ENCODE peak calls at places on chromosome 7, in six cellular contexts. T is suprapubic skin, U is sigmoid colon, W is stomach, D is transverse colon, B is GM12878. K is an unnamed sample.

GRCh38 chr7:87339373-87339897 is 6.0 kb upstream of the CROT start:
- DNase-seq in T (no peak), U (no peak), W (no peak), D (no peak), B (no peak), K (no peak)

GRCh38 chr7:92916751-92917369 is 80.5 kb upstream of the CDK6 start:
- DNase-seq in T (no peak), U (no peak), W (no peak), D (no peak), B (no peak), K (no peak)

GRCh38 chr7:150359007-150359917 is 9.4 kb upstream of the REPIN1 start:
- DNase-seq in T (no peak), U (peak; percentile 29), W (no peak), D (no peak), B (no peak), K (no peak)

GRCh38 chr7:105769951-105770628 is 106.3 kb downstream of the ATXN7L1 start:
- DNase-seq in T (no peak), U (peak; percentile 66), W (no peak), D (no peak), B (no peak), K (no peak)

GRCh38 chr7:45001138-45001694 is 1.2 kb downstream of the CCM2 start:
- DNase-seq in T (no peak), U (peak; percentile 59), W (no peak), D (peak; percentile 55), B (no peak), K (no peak)

GRCh38 chr7:90298145-90299038 is 22.7 kb downstream of the FAM237B start:
- DNase-seq in T (no peak), U (no peak), W (no peak), D (no peak), B (no peak), K (no peak)

GRCh38 chr7:24572421-24573007 is 738 bp upstream of the PALS2 start:
- DNase-seq in T (peak; percentile 72), U (peak; percentile 67), W (no peak), D (peak; percentile 30), B (no peak), K (peak; percentile 14)

GRCh38 chr7:52079726-52080125 is 763.1 kb upstream of the COBL start:
- DNase-seq in T (no peak), U (no peak), W (no peak), D (no peak), B (no peak), K (no peak)

GRCh38 chr7:101557421-101557820 is 71.7 kb downstream of the MYL10 start:
- DNase-seq in T (peak; percentile 39), U (no peak), W (no peak), D (peak; percentile 1), B (no peak), K (no peak)

GRCh38 chr7:69166979-69167516 is 431.2 kb upstream of the AUTS2 start:
- DNase-seq in T (no peak), U (no peak), W (no peak), D (no peak), B (no peak), K (no peak)

GRCh38 chr7:121398246-121398645 is 2.1 kb upstream of the FAM3C start:
- DNase-seq in T (no peak), U (no peak), W (peak; percentile 39), D (no peak), B (no peak), K (no peak)

GRCh38 chr7:45026013-45026412 is 26.0 kb downstream of the CCM2 start:
- DNase-seq in T (no peak), U (no peak), W (no peak), D (no peak), B (no peak), K (no peak)

GRCh38 chr7:6167004-6167551 is 105.3 kb downstream of the CYTH3 start:
- DNase-seq in T (no peak), U (no peak), W (no peak), D (no peak), B (no peak), K (no peak)
- H3K4me1 ChIP-seq in T (peaks cover 10% of the 10 kb centered on the region), U (no peaks in the 10 kb centered on the region), W (no peaks in the 10 kb centered on the region), D (no peaks in the 10 kb centered on the region), B (peaks cover 7% of the 10 kb centered on the region), K (peaks cover 19% of the 10 kb centered on the region)

GRCh38 chr7:148698397-148699023 is at the start of gene CUL1:
- DNase-seq in T (peak; percentile 92), U (peak; percentile 93), W (peak; percentile 91), D (peak; percentile 92), B (no peak), K (peak; percentile 67)

GRCh38 chr7:148699772-148700629 is 1.3 kb downstream of the CUL1 start:
- DNase-seq in T (no peak), U (no peak), W (no peak), D (no peak), B (no peak), K (no peak)

GRCh38 chr7:148699024-148699771 is 495 bp downstream of the CUL1 start:
- DNase-seq in T (peak; percentile 83), U (peak; percentile 75), W (peak; percentile 57), D (peak; percentile 51), B (no peak), K (peak; percentile 36)

GRCh38 chr7:148701414-148701813 is 2.7 kb downstream of the CUL1 start:
- DNase-seq in T (no peak), U (no peak), W (no peak), D (no peak), B (no peak), K (no peak)

GRCh38 chr7:148700693-148701092 is 2.0 kb downstream of the CUL1 start:
- DNase-seq in T (no peak), U (no peak), W (no peak), D (peak; percentile 20), B (no peak), K (no peak)
- H3K27ac ChIP-seq in T (no peak overlapping the region), U (peak overlapping the region; percentile 96), W (peak overlapping the region; percentile 6), D (peak overlapping the region; percentile 98), B (no peak overlapping the region), K (no peak overlapping the region)

GRCh38 chr7:142535123-142535779 is 214.0 kb upstream of the PRSS1 start:
- DNase-seq in T (no peak), U (no peak), W (peak; percentile 50), D (peak; percentile 65), B (peak; percentile 20), K (peak; percentile 60)
- TF ChIP-seq EP300 in T (no peak), U (no peak), W (no peak), D (no peak), B (no peak), K (no peak)

DNA sequence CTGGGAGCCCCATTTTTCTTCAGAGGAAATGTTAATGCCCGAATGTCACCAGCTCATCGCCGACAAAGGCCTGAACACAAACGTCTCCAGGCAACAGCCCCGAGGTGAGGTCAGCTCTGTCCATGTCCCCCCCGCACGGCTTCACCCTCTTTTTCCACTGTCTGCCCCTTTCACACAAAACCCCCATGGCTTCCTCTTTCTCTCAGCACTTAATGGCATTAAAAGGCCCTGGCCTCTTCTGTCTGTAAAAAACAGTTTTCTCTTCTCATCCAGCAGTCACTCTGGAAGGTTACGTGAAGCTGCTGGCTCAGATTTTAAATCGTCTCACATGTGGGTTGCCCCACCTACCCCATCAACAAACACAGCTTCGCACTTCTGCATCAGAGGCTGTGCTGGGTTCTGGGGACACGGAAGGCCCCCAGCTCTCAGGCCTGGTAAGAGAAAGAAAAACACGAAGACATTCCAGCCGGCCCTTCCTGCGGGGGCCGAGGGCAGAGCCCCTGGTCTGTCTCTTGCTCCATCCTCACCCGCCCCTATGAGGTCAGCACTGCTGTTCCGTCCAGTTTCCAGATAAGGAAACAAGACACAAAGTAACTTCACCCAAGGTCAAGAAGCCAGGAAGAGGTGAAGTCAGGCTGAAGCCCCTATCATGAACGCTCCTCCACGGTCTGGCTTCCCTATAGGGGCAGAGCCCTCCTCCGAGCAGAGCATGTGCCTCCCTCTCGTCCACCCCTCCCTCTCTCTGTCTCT is 91.1 kb upstream of the PDGFA start:
- DNase-seq in T (no peak), U (no peak), W (no peak), D (no peak), B (no peak), K (no peak)
- H3K4me1 ChIP-seq in T (peaks cover 18% of the 10 kb centered on the region), U (peaks cover 7% of the 10 kb centered on the region), W (peaks cover 7% of the 10 kb centered on the region), D (no peaks in the 10 kb centered on the region), B (peaks cover 9% of the 10 kb centered on the region), K (no peaks in the 10 kb centered on the region)

DNA sequence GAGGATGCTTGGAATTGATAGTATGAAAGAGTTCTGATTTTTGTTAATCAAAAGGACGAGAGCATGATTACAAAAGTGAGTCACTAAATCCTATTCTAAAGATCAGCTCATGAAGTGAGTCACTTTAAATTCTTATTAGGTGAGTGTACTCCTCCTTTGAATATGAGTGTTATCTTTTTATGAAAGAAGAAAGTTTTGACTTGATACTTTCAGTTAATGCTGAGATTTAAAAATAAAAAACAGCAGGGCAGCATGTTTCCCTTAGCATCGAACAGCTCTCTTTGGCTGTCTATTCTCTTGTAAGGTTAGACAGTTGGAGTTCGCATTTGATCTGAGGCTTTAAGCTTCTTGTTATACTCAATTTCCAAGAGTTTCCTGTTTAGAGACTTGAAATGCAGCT is 222.0 kb downstream of the TWIST1 start:
- DNase-seq in T (no peak), U (no peak), W (no peak), D (no peak), B (no peak), K (no peak)
- H3K27ac ChIP-seq in T (no peak overlapping the region), U (no peak overlapping the region), W (no peak overlapping the region), D (no peak overlapping the region), B (no peak overlapping the region), K (no peak overlapping the region)

GRCh38 chr7:138170298-138170697 is 94.0 kb downstream of the AKR1D1 start:
- DNase-seq in T (no peak), U (no peak), W (no peak), D (no peak), B (no peak), K (no peak)
- TF ChIP-seq EP300 in T (no peak), U (no peak), W (no peak), D (no peak), B (no peak), K (no peak)

DNA sequence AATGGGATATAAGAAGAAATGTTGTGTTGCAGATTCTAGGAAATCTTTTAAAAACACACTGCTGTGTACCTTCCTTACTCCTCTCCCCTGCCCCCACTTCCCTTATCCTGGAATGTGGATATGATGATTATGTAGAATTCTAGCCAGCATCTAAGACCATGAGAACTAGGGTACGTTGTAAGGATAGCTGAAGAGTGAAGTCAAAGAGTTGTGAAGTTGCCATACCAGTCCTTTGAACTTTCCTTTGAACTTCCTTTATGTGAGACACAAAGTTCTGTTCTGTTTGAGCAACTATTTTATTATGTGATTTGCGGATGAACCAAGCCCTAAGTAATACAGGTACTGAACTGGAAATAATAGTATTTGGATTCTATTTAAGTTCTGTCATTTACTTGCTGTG is 31.6 kb downstream of the RPA3 start:
- DNase-seq in T (no peak), U (no peak), W (no peak), D (no peak), B (no peak), K (no peak)
- H3K4me1 ChIP-seq in T (peaks cover 30% of the 10 kb centered on the region), U (peaks cover 20% of the 10 kb centered on the region), W (peaks cover 12% of the 10 kb centered on the region), D (no peaks in the 10 kb centered on the region), B (peaks cover under 1% of the 10 kb centered on the region), K (peaks cover 42% of the 10 kb centered on the region)

K was measured in tibial nerve.